ENCODE peak calls at places on chromosomes 7 and 10, in four cellular contexts. One of them, this sample, is unnamed. For H3K9me3, the result is how much of the 10 kb centered on the place peaks cover.

GRCh38 chr7:110842796-110843195 is 248.1 kb upstream of the LRRN3 start:
- DNase-seq in ovary: no peak
- DNase-seq in PC-3: no peak
- DNase-seq in spleen: no peak
- DNase-seq in this sample: no peak

GRCh38 chr10:16853201-16853600 is 36.0 kb upstream of the RSU1 start:
- DNase-seq in spleen: no peak
- DNase-seq in ovary: no peak
- DNase-seq in PC-3: peak
- DNase-seq in this sample: no peak

GRCh38 chr7:102125127-102125561 is 161.5 kb upstream of the SH2B2 start:
- DNase-seq in PC-3: peak
- DNase-seq in ovary: peak
- DNase-seq in spleen: peak
- DNase-seq in this sample: peak

GRCh38 chr7:139949629-139950028 is 113.1 kb downstream of the PARP12 start:
- DNase-seq in ovary: no peak
- DNase-seq in PC-3: peak
- DNase-seq in spleen: no peak
- DNase-seq in this sample: no peak

GRCh38 chr7:127514499-127514898 is 70.9 kb downstream of the GCC1 start:
- DNase-seq in PC-3: peak
- DNase-seq in spleen: no peak
- DNase-seq in ovary: no peak
- DNase-seq in this sample: no peak

GRCh38 chr10:58919927-58920654 is 256.4 kb upstream of the PHYHIPL start:
- DNase-seq in PC-3: peak
- DNase-seq in ovary: no peak
- DNase-seq in spleen: no peak
- DNase-seq in this sample: no peak

GRCh38 chr7:117719377-117719776 is 153.9 kb downstream of the CTTNBP2 start:
- DNase-seq in ovary: no peak
- DNase-seq in spleen: no peak
- DNase-seq in PC-3: no peak
- DNase-seq in this sample: no peak

GRCh38 chr10:113221756-113222168 is 271.7 kb downstream of the TCF7L2 start:
- DNase-seq in spleen: no peak
- DNase-seq in PC-3: peak
- DNase-seq in ovary: no peak
- DNase-seq in this sample: no peak

GRCh38 chr10:9814285-9814866 is 1203.3 kb upstream of the CELF2 start:
- DNase-seq in PC-3: no peak
- DNase-seq in ovary: no peak
- DNase-seq in spleen: no peak
- DNase-seq in this sample: no peak

GRCh38 chr7:34048445-34048844 is 143.1 kb downstream of the BMPER start:
- DNase-seq in spleen: no peak
- DNase-seq in PC-3: no peak
- DNase-seq in ovary: no peak
- DNase-seq in this sample: no peak

GRCh38 chr7:46879783-46880182 is 702.1 kb downstream of the TNS3 start:
- DNase-seq in spleen: no peak
- DNase-seq in ovary: no peak
- DNase-seq in PC-3: no peak
- DNase-seq in this sample: no peak

GRCh38 chr10:68925489-68925888 is 24.4 kb downstream of the DDX50 start:
- DNase-seq in PC-3: no peak
- DNase-seq in ovary: no peak
- DNase-seq in spleen: no peak
- DNase-seq in this sample: no peak

DNA sequence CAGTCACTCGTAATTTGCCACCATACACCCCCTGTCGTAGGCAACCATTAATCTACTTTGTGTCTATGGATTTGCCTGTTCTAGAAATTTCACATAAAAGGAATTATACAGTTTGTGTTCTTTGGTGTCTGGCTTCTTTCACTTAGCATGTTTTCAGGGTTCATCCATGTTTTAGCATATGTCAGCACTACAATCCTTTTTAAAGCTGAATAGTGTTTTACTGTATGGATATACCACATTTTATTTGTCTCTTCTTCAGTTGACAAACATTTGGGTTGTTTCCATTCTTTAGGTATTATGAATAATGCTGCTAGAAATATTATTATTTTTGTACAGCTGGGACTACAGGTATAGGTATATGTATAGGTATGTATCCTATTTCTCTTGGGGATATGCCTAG is 17.4 kb upstream of the SVIL start:
- DNase-seq in ovary: no peak
- DNase-seq in spleen: no peak
- DNase-seq in PC-3: no peak
- DNase-seq in this sample: no peak
- H3K27ac ChIP-seq in ovary: no peak
- H3K27ac ChIP-seq in spleen: no peak
- H3K27ac ChIP-seq in PC-3: no peak
- H3K27ac ChIP-seq in this sample: peak

GRCh38 chr10:99917963-99918825 is 91.6 kb downstream of the DNMBP start:
- DNase-seq in ovary: peak
- DNase-seq in spleen: no peak
- DNase-seq in PC-3: no peak
- DNase-seq in this sample: no peak
- H3K4me3 ChIP-seq in ovary: peak
- H3K4me3 ChIP-seq in spleen: no peak
- H3K4me3 ChIP-seq in PC-3: no peak
- H3K4me3 ChIP-seq in this sample: peak

GRCh38 chr10:75314570-75314969 is 78.8 kb upstream of the COMTD1 start:
- DNase-seq in ovary: no peak
- DNase-seq in spleen: no peak
- DNase-seq in PC-3: no peak
- DNase-seq in this sample: no peak

DNA sequence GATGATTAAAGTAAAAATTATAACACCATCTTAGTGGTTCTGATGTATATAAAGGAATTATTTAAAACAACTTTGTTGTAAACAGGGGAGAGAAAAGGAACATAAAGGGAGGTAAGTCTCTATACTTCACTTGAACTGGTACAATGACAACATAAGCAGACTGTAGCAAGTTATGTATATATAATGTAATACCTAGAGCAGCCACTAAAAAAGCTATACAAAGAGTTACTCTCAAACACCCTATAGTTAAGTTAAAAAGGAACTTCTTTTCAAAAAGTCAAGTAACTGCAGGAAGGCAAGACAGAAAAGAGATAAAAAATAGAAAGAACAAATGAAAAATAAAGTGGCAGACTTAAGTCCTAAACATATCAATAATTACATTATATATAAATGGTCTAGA is 82.3 kb downstream of the ZNF503 start:
- DNase-seq in spleen: no peak
- DNase-seq in PC-3: peak
- DNase-seq in ovary: no peak
- DNase-seq in this sample: no peak
- H3K9me3 ChIP-seq in spleen: under half
- H3K9me3 ChIP-seq in PC-3: under half
- H3K9me3 ChIP-seq in ovary: under half
- H3K9me3 ChIP-seq in this sample: under half

GRCh38 chr7:135204876-135205275 is 6.5 kb downstream of the WDR91 start:
- DNase-seq in ovary: no peak
- DNase-seq in spleen: no peak
- DNase-seq in PC-3: no peak
- DNase-seq in this sample: no peak
- H3K27ac ChIP-seq in ovary: no peak
- H3K27ac ChIP-seq in spleen: no peak
- H3K27ac ChIP-seq in PC-3: no peak
- H3K27ac ChIP-seq in this sample: no peak

GRCh38 chr10:32952541-32953276 is 5.3 kb downstream of the ITGB1 start:
- DNase-seq in spleen: no peak
- DNase-seq in ovary: no peak
- DNase-seq in PC-3: no peak
- DNase-seq in this sample: no peak

GRCh38 chr10:32950457-32951109 is 7.4 kb downstream of the ITGB1 start:
- DNase-seq in spleen: no peak
- DNase-seq in ovary: no peak
- DNase-seq in PC-3: peak
- DNase-seq in this sample: no peak

GRCh38 chr10:32949221-32949678 is 8.8 kb downstream of the ITGB1 start:
- DNase-seq in ovary: no peak
- DNase-seq in PC-3: no peak
- DNase-seq in spleen: no peak
- DNase-seq in this sample: no peak

GRCh38 chr10:32952094-32952493 is 5.9 kb downstream of the ITGB1 start:
- DNase-seq in spleen: no peak
- DNase-seq in ovary: no peak
- DNase-seq in PC-3: no peak
- DNase-seq in this sample: no peak

DNA sequence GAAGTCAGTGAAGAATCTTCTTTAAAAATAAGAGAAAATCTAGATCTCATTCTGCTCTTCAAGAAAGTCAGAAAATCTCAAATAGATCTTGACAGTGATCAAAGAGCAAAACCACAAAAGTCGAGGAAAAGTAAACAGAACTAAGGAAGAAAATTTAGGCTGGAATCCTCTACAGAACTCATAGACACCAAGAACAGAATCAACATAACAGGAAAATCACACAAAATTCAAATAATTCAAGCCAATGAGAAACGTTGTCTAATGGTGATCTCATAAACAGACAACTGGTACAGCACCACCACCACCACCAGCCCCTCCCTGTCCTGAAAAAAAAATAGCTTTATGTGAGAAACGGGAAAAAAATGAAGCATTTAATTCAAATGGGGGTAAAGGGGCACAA is 6.9 kb downstream of the ITGB1 start:
- DNase-seq in ovary: no peak
- DNase-seq in PC-3: no peak
- DNase-seq in spleen: no peak
- DNase-seq in this sample: no peak
- H3K4me3 ChIP-seq in ovary: no peak
- H3K4me3 ChIP-seq in PC-3: peak
- H3K4me3 ChIP-seq in spleen: no peak
- H3K4me3 ChIP-seq in this sample: no peak

GRCh38 chr7:24842449-24843241 is 85.4 kb upstream of the GSDME start:
- DNase-seq in PC-3: peak
- DNase-seq in spleen: no peak
- DNase-seq in ovary: no peak
- DNase-seq in this sample: no peak

GRCh38 chr7:24843821-24844449 is 86.7 kb upstream of the GSDME start:
- DNase-seq in ovary: no peak
- DNase-seq in spleen: no peak
- DNase-seq in PC-3: no peak
- DNase-seq in this sample: no peak

GRCh38 chr7:24851791-24852190 is 94.5 kb upstream of the GSDME start:
- DNase-seq in ovary: no peak
- DNase-seq in PC-3: peak
- DNase-seq in spleen: no peak
- DNase-seq in this sample: no peak

GRCh38 chr7:24842029-24842428 is 84.8 kb upstream of the GSDME start:
- DNase-seq in spleen: no peak
- DNase-seq in PC-3: no peak
- DNase-seq in ovary: no peak
- DNase-seq in this sample: no peak

DNA sequence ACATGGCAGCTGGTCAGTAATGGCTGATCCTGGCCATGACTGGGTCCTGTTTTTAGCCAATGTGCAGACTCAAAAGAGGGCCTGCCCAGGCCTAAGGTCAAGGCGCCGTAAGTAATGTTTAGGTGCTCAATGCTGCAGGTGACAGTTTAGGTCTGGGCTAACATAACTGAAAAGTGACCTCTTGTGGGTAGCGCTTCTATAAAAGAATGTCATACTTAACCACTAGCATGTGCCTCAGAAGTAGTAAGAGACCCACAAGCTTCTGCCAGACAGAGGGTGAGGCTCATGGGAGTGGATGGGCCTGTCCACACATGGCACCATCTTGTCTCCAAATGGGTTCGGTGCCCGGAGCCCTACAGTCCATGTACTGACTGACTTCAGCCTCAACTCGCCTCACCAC is 90.5 kb upstream of the GSDME start:
- DNase-seq in spleen: no peak
- DNase-seq in ovary: no peak
- DNase-seq in PC-3: no peak
- DNase-seq in this sample: no peak
- H3K9me3 ChIP-seq in spleen: under half
- H3K9me3 ChIP-seq in ovary: under half
- H3K9me3 ChIP-seq in PC-3: under half
- H3K9me3 ChIP-seq in this sample: under half

This sample was measured in ascending aorta.